ENCODE peak calls at places on chromosomes 11 and 22, in six cellular contexts. One of them, this sample, is unnamed.

GRCh38 chr11:15976433-15977045 is 379.8 kb downstream of the SOX6 start:
- DNase-seq in brain microvascular endothelial cell: no peak
- DNase-seq in C1 segment of cervical spinal cord: no peak
- DNase-seq in mesothelial cell of epicardium: no peak
- DNase-seq in OCI-LY7: no peak
- DNase-seq in stimulated activated CD8-positive, alpha-beta memory T cell treated with anti-CD3 and anti-CD28 coated beads, Interleukin-4, amount 100 ng/mL, for 24 hours: no peak
- DNase-seq in this sample: no peak

GRCh38 chr11:94525933-94526332 is 13.7 kb downstream of the C11orf97 start:
- DNase-seq in brain microvascular endothelial cell: peak
- DNase-seq in C1 segment of cervical spinal cord: peak
- DNase-seq in mesothelial cell of epicardium: peak
- DNase-seq in OCI-LY7: no peak
- DNase-seq in stimulated activated CD8-positive, alpha-beta memory T cell treated with anti-CD3 and anti-CD28 coated beads, Interleukin-4, amount 100 ng/mL, for 24 hours: no peak
- DNase-seq in this sample: no peak

GRCh38 chr11:69195819-69196218 is 40.1 kb downstream of the SMIM38 start:
- DNase-seq in brain microvascular endothelial cell: no peak
- DNase-seq in C1 segment of cervical spinal cord: no peak
- DNase-seq in mesothelial cell of epicardium: no peak
- DNase-seq in OCI-LY7: no peak
- DNase-seq in stimulated activated CD8-positive, alpha-beta memory T cell treated with anti-CD3 and anti-CD28 coated beads, Interleukin-4, amount 100 ng/mL, for 24 hours: no peak
- DNase-seq in this sample: no peak

GRCh38 chr11:69300124-69301032 is 6.4 kb downstream of the MYEOV start:
- DNase-seq in brain microvascular endothelial cell: peak
- DNase-seq in C1 segment of cervical spinal cord: no peak
- DNase-seq in mesothelial cell of epicardium: no peak
- DNase-seq in OCI-LY7: no peak
- DNase-seq in stimulated activated CD8-positive, alpha-beta memory T cell treated with anti-CD3 and anti-CD28 coated beads, Interleukin-4, amount 100 ng/mL, for 24 hours: no peak
- DNase-seq in this sample: no peak

GRCh38 chr22:28923826-28924732 is 40.7 kb downstream of the ZNRF3 start:
- DNase-seq in brain microvascular endothelial cell: no peak
- DNase-seq in C1 segment of cervical spinal cord: peak
- DNase-seq in mesothelial cell of epicardium: peak
- DNase-seq in OCI-LY7: no peak
- DNase-seq in stimulated activated CD8-positive, alpha-beta memory T cell treated with anti-CD3 and anti-CD28 coated beads, Interleukin-4, amount 100 ng/mL, for 24 hours: no peak
- DNase-seq in this sample: peak

GRCh38 chr11:74636633-74637184 is 44.3 kb downstream of the POLD3 start:
- DNase-seq in brain microvascular endothelial cell: peak
- DNase-seq in C1 segment of cervical spinal cord: no peak
- DNase-seq in mesothelial cell of epicardium: no peak
- DNase-seq in OCI-LY7: no peak
- DNase-seq in stimulated activated CD8-positive, alpha-beta memory T cell treated with anti-CD3 and anti-CD28 coated beads, Interleukin-4, amount 100 ng/mL, for 24 hours: no peak
- DNase-seq in this sample: no peak

GRCh38 chr11:102158151-102158734 is 48.0 kb downstream of the YAP1 start:
- DNase-seq in brain microvascular endothelial cell: no peak
- DNase-seq in C1 segment of cervical spinal cord: no peak
- DNase-seq in mesothelial cell of epicardium: no peak
- DNase-seq in OCI-LY7: no peak
- DNase-seq in stimulated activated CD8-positive, alpha-beta memory T cell treated with anti-CD3 and anti-CD28 coated beads, Interleukin-4, amount 100 ng/mL, for 24 hours: no peak
- DNase-seq in this sample: no peak

GRCh38 chr11:1572200-1573076 is at the start of gene DUSP8:
- DNase-seq in brain microvascular endothelial cell: peak
- DNase-seq in C1 segment of cervical spinal cord: peak
- DNase-seq in mesothelial cell of epicardium: peak
- DNase-seq in OCI-LY7: peak
- DNase-seq in stimulated activated CD8-positive, alpha-beta memory T cell treated with anti-CD3 and anti-CD28 coated beads, Interleukin-4, amount 100 ng/mL, for 24 hours: peak
- DNase-seq in this sample: peak

GRCh38 chr22:28917747-28918543 is 34.6 kb downstream of the ZNRF3 start:
- DNase-seq in brain microvascular endothelial cell: no peak
- DNase-seq in C1 segment of cervical spinal cord: no peak
- DNase-seq in mesothelial cell of epicardium: no peak
- DNase-seq in OCI-LY7: peak
- DNase-seq in stimulated activated CD8-positive, alpha-beta memory T cell treated with anti-CD3 and anti-CD28 coated beads, Interleukin-4, amount 100 ng/mL, for 24 hours: no peak
- DNase-seq in this sample: peak

GRCh38 chr11:67270256-67271211 is 4.3 kb downstream of the GRK2 start:
- DNase-seq in brain microvascular endothelial cell: no peak
- DNase-seq in C1 segment of cervical spinal cord: peak
- DNase-seq in mesothelial cell of epicardium: no peak
- DNase-seq in OCI-LY7: peak
- DNase-seq in stimulated activated CD8-positive, alpha-beta memory T cell treated with anti-CD3 and anti-CD28 coated beads, Interleukin-4, amount 100 ng/mL, for 24 hours: no peak
- DNase-seq in this sample: peak

GRCh38 chr11:84316866-84317560 is 1030.8 kb upstream of the CCDC90B start:
- DNase-seq in brain microvascular endothelial cell: peak
- DNase-seq in C1 segment of cervical spinal cord: peak
- DNase-seq in mesothelial cell of epicardium: no peak
- DNase-seq in OCI-LY7: no peak
- DNase-seq in stimulated activated CD8-positive, alpha-beta memory T cell treated with anti-CD3 and anti-CD28 coated beads, Interleukin-4, amount 100 ng/mL, for 24 hours: no peak
- DNase-seq in this sample: peak

GRCh38 chr11:84906995-84907394 is 720.1 kb downstream of the DLG2 start:
- DNase-seq in brain microvascular endothelial cell: peak
- DNase-seq in C1 segment of cervical spinal cord: no peak
- DNase-seq in mesothelial cell of epicardium: no peak
- DNase-seq in OCI-LY7: no peak
- DNase-seq in stimulated activated CD8-positive, alpha-beta memory T cell treated with anti-CD3 and anti-CD28 coated beads, Interleukin-4, amount 100 ng/mL, for 24 hours: no peak
- DNase-seq in this sample: no peak

GRCh38 chr22:38315801-38316339 is 1.4 kb downstream of the CSNK1E start:
- DNase-seq in brain microvascular endothelial cell: no peak
- DNase-seq in C1 segment of cervical spinal cord: no peak
- DNase-seq in mesothelial cell of epicardium: no peak
- DNase-seq in OCI-LY7: peak
- DNase-seq in stimulated activated CD8-positive, alpha-beta memory T cell treated with anti-CD3 and anti-CD28 coated beads, Interleukin-4, amount 100 ng/mL, for 24 hours: no peak
- DNase-seq in this sample: no peak